ENCODE peak calls at places on chromosomes 16 and 17, in nine cellular contexts. L is GM13977, R is WTC11, H is lower leg skin, W is AG04450, P is A549, B is B cell, X is neural crest cell, D is mesothelial cell of epicardium. F is an unnamed sample.

GRCh38 chr17:48111937-48112241 is 4.3 kb downstream of the SNX11 start:
- DNase-seq in L (no peak), R (no peak), H (no peak), W (no peak), P (no peak), B (no peak), X (no peak), D (no peak), F (no peak)

GRCh38 chr16:57427824-57428223 is 19.4 kb downstream of the CIAPIN1 start:
- DNase-seq in L (no peak), R (no peak), H (no peak), W (no peak), P (no peak), B (no peak), X (no peak), D (no peak), F (no peak)

GRCh38 chr16:6841392-6841791 is 491.3 kb upstream of the RBFOX1 start:
- DNase-seq in L (no peak), R (no peak), H (no peak), W (no peak), P (no peak), B (no peak), X (no peak), D (no peak), F (no peak)

GRCh38 chr16:30131869-30132475 is 9.0 kb upstream of the MAPK3 start:
- DNase-seq in L (no peak), R (no peak), H (no peak), W (no peak), P (no peak), B (no peak), X (no peak), D (no peak), F (no peak)

GRCh38 chr16:85935957-85936760 is 37.2 kb downstream of the IRF8 start:
- DNase-seq in L (peak; percentile 81), R (no peak), H (no peak), W (no peak), P (no peak), B (peak; percentile 86), X (no peak), D (no peak), F (no peak)

GRCh38 chr16:66370786-66371684 is 4.5 kb downstream of the CDH5 start:
- DNase-seq in L (no peak), R (no peak), H (peak; percentile 80), W (no peak), P (no peak), B (no peak), X (no peak), D (no peak), F (no peak)

GRCh38 chr17:8868092-8868491 is 618 bp upstream of the PIK3R6 start:
- DNase-seq in L (no peak), R (no peak), H (no peak), W (no peak), P (no peak), B (no peak), X (no peak), D (no peak), F (no peak)

GRCh38 chr16:88383401-88384221 is 852 bp downstream of the ZNF469 start:
- DNase-seq in L (no peak), R (peak; percentile 51), H (no peak), W (no peak), P (peak; percentile 72), B (peak; percentile 44), X (peak; percentile 45), D (no peak), F (peak; percentile 60)

GRCh38 chr16:89281189-89281577 is 63.7 kb downstream of the ZNF778 start:
- DNase-seq in L (no peak), R (no peak), H (no peak), W (no peak), P (no peak), B (no peak), X (no peak), D (no peak), F (no peak)

GRCh38 chr16:85227924-85228462 is 115.7 kb upstream of the CIBAR2 start:
- DNase-seq in L (peak; percentile 66), R (peak; percentile 53), H (no peak), W (no peak), P (no peak), B (no peak), X (no peak), D (no peak), F (peak; percentile 69)

DNA sequence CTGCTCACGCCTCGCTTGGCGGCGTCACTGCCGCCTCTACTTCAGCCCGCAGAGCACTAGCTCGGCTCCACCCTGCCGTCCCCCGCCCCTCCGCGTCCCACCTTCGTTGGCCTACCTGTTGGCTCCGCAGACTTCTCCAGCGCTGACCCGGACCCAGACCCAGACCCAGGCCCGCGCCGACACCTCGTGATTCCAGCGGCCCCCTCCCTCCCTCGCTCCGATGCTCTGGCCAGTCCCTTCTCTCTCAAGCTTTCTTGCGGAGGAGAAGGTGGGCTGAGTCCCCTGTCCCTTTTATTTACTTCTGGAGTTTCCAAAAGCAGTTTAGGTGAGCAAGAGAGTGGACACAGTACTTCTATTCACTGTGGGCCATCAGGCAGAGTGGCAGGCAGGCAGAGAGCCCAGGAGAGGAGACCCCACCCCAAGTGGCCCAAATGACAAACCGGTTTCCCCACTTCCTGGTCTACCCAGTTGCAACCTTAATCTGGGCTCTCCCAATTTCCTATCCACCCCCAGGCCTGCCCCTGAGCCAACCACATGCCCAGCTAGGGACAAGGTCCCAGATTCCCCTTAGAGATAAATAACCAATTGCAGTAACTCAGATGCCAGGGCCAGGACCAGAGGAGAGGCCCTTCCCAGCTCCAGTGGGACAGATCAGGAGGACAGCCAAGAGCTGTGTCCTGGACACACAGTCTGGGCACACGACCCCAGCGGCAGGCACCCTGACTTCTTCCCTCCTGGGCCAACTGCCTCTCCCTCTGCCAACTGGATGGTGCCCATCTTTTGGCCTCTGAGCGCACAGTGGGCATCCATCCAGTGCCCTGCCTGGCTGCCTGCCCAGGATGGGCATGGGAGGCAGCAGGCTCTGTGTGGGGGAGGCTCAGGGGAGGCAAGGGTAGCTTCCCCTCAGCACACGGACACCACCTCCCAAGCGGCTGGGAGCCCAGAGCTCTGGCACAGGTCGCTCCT is 1.2 kb upstream of the SRCIN1 start:
- DNase-seq in L (no peak), R (no peak), H (no peak), W (no peak), P (no peak), B (no peak), X (no peak), D (no peak), F (no peak)
- TF ChIP-seq CTCF in L (no peak), R (no peak), H (no peak), W (no peak), P (peak; percentile 29), B (peak; percentile 23), X (no peak), D (peak; percentile 58), F (peak; percentile 5)

DNA sequence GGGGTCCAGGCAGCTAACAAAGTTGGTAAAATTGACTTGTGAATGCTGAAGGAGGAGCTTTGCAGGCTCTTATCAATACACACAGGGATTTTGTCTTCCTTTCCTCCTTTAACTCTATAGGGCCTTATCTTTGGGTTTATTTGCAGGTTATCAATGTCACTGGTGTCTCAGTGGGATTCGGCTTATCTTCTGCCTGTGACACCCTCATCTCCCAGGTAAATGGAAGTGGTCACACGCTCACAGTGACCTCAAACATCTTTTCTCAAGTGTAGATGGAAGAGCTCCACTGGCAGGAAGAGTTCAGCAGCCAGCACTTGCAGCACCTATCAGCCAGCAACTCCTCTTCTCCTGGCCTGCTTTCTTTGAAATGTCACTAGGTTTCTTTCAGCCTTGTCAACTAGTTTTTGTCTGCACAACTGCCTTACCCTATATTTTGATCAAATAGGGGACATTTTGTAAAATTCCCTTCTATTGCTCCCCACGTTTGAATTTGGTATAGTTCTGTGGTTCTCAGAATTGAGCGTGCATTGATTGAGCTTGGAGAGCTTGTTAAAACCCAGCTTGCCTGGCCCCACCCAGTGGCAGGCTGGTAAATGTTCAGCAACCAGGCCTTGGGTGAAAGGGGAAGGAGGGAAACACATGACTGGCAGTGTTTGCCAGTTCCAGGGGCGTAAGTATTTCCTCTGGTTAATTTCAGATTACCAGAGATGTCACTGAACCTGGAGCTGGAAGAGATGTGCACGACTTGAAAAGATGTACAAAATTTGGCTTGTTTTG is 12.8 kb downstream of the SLC47A1 start:
- DNase-seq in L (no peak), R (peak; percentile 23), H (no peak), W (no peak), P (no peak), B (peak; percentile 45), X (no peak), D (no peak), F (no peak)
- TF ChIP-seq CTCF in L (no peak), R (no peak), H (no peak), W (no peak), P (no peak), B (no peak), X (no peak), D (no peak), F (no peak)

GRCh38 chr17:28227278-28228108 is 91.5 kb upstream of the TMEM97 start:
- DNase-seq in L (peak; percentile 53), R (peak; percentile 98), H (peak; percentile 89), W (no peak), P (peak; percentile 93), B (peak; percentile 37), X (peak; percentile 69), D (peak; percentile 56), F (peak; percentile 91)
- TF ChIP-seq CTCF in L (no peak), R (no peak), H (no peak), W (no peak), P (no peak), B (no peak), X (no peak), D (no peak), F (no peak)

GRCh38 chr16:82900611-82901010 is 273.8 kb downstream of the CDH13 start:
- DNase-seq in L (no peak), R (no peak), H (no peak), W (no peak), P (no peak), B (no peak), X (no peak), D (no peak), F (no peak)
- TF ChIP-seq CTCF in L (no peak), R (no peak), H (no peak), W (no peak), P (no peak), B (no peak), X (no peak), D (no peak), F (no peak)

DNA sequence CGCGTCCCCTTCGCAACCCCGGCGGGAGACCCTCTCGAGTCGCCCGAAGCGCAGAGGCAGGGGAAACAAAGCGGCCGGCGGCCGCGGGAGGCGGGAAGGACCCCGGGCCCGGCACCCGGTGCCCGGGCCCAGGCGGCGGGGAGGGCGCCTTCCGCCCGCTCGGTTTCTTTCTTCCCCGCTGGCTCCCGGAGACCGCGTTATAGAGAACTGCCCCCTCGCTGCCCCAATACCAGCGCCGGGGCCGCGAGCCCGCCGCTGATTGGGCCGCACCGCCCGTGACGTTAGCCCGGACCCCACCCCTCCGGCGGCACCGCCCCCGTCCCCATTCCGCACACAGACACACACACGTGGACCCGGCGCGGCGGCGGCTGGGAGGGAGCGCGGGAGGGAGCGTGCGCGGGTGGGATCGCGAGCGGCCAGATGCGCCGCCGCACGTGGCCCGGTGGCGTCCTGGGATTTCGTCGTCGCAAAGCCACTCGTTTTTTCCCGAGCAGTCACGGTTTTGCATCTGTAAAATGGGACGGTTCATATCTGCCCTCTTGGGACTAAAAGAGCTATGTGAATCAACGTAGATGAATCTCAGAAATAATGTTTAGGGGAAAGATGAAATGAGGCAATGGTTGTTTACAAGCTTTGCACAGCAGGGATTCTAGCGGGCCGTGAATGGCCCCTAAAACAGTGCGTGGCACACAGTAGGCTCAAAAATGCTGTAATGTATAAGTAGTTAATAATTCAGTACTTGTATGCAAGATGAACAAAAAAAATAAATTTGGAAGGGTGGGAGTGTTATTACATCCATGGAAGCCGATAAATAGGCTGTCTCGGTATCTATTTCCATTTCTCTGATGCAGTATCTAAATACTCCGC is at the start of gene EPOP:
- DNase-seq in L (peak; percentile 96), R (peak; percentile 89), H (peak; percentile 96), W (peak; percentile 43), P (peak; percentile 93), B (peak; percentile 87), X (peak; percentile 76), D (peak; percentile 69), F (peak; percentile 92)
- TF ChIP-seq CTCF in L (no peak), R (no peak), H (no peak), W (no peak), P (no peak), B (no peak), X (no peak), D (no peak), F (no peak)

F was measured in nephron progenitor cell.